ENCODE peak calls at places on chromosomes 1 and 21, in eight cellular contexts. One of them, this sample, is unnamed.

GRCh38 chr1:204448321-204448964 is 36.8 kb upstream of the PPP1R15B start:
- DNase-seq in cerebellum: no peak
- DNase-seq in RWPE1: peak; percentile 78
- DNase-seq in stimulated activated CD8-positive, alpha-beta memory T cell treated with anti-CD3 and anti-CD28 coated beads, Interleukin-2, amount 100 ng/mL, for 1 hour: no peak
- DNase-seq in kidney tubule cell: peak; percentile 75
- DNase-seq in T-cell: no peak
- DNase-seq in GM20000: no peak
- DNase-seq in ACHN: no peak
- DNase-seq in this sample: peak; percentile 52

GRCh38 chr21:45986316-45987051 is 4.9 kb downstream of the COL6A1 start:
- DNase-seq in GM20000: no peak
- DNase-seq in kidney tubule cell: no peak
- DNase-seq in RWPE1: no peak
- DNase-seq in T-cell: no peak
- DNase-seq in cerebellum: no peak
- DNase-seq in ACHN: no peak
- DNase-seq in stimulated activated CD8-positive, alpha-beta memory T cell treated with anti-CD3 and anti-CD28 coated beads, Interleukin-2, amount 100 ng/mL, for 1 hour: no peak
- DNase-seq in this sample: no peak

GRCh38 chr1:48761986-48762385 is 14.7 kb downstream of the BEND5 start:
- DNase-seq in RWPE1: no peak
- DNase-seq in cerebellum: no peak
- DNase-seq in kidney tubule cell: no peak
- DNase-seq in stimulated activated CD8-positive, alpha-beta memory T cell treated with anti-CD3 and anti-CD28 coated beads, Interleukin-2, amount 100 ng/mL, for 1 hour: no peak
- DNase-seq in ACHN: no peak
- DNase-seq in T-cell: no peak
- DNase-seq in GM20000: no peak
- DNase-seq in this sample: no peak

GRCh38 chr1:90405726-90406125 is 311.4 kb downstream of the BARHL2 start:
- DNase-seq in RWPE1: peak; percentile 49
- DNase-seq in T-cell: no peak
- DNase-seq in stimulated activated CD8-positive, alpha-beta memory T cell treated with anti-CD3 and anti-CD28 coated beads, Interleukin-2, amount 100 ng/mL, for 1 hour: no peak
- DNase-seq in kidney tubule cell: no peak
- DNase-seq in GM20000: no peak
- DNase-seq in ACHN: no peak
- DNase-seq in cerebellum: no peak
- DNase-seq in this sample: no peak

GRCh38 chr1:68332041-68332440 is 99.7 kb upstream of the WLS start:
- DNase-seq in stimulated activated CD8-positive, alpha-beta memory T cell treated with anti-CD3 and anti-CD28 coated beads, Interleukin-2, amount 100 ng/mL, for 1 hour: no peak
- DNase-seq in ACHN: no peak
- DNase-seq in kidney tubule cell: no peak
- DNase-seq in RWPE1: no peak
- DNase-seq in cerebellum: no peak
- DNase-seq in T-cell: no peak
- DNase-seq in GM20000: no peak
- DNase-seq in this sample: no peak

GRCh38 chr1:155979525-155980343 is 1.4 kb upstream of the ARHGEF2 start:
- DNase-seq in stimulated activated CD8-positive, alpha-beta memory T cell treated with anti-CD3 and anti-CD28 coated beads, Interleukin-2, amount 100 ng/mL, for 1 hour: no peak
- DNase-seq in T-cell: no peak
- DNase-seq in RWPE1: no peak
- DNase-seq in kidney tubule cell: peak; percentile 21
- DNase-seq in GM20000: no peak
- DNase-seq in ACHN: peak; percentile 38
- DNase-seq in cerebellum: peak; percentile 39
- DNase-seq in this sample: peak; percentile 19

GRCh38 chr1:26692793-26693490 is 2.9 kb upstream of the ARID1A start:
- DNase-seq in kidney tubule cell: peak; percentile 98
- DNase-seq in stimulated activated CD8-positive, alpha-beta memory T cell treated with anti-CD3 and anti-CD28 coated beads, Interleukin-2, amount 100 ng/mL, for 1 hour: peak; percentile 69
- DNase-seq in ACHN: peak; percentile 96
- DNase-seq in cerebellum: peak; percentile 94
- DNase-seq in T-cell: peak; percentile 83
- DNase-seq in GM20000: peak; percentile 87
- DNase-seq in RWPE1: peak; percentile 87
- DNase-seq in this sample: peak; percentile 100

GRCh38 chr1:179310271-179310670 is 16.7 kb downstream of the SOAT1 start:
- DNase-seq in RWPE1: peak; percentile 27
- DNase-seq in stimulated activated CD8-positive, alpha-beta memory T cell treated with anti-CD3 and anti-CD28 coated beads, Interleukin-2, amount 100 ng/mL, for 1 hour: no peak
- DNase-seq in GM20000: no peak
- DNase-seq in T-cell: no peak
- DNase-seq in kidney tubule cell: no peak
- DNase-seq in cerebellum: no peak
- DNase-seq in ACHN: peak; percentile 62
- DNase-seq in this sample: no peak

GRCh38 chr21:45499970-45500575 is 42.2 kb downstream of the SLC19A1 start:
- DNase-seq in ACHN: no peak
- DNase-seq in RWPE1: no peak
- DNase-seq in GM20000: no peak
- DNase-seq in T-cell: no peak
- DNase-seq in stimulated activated CD8-positive, alpha-beta memory T cell treated with anti-CD3 and anti-CD28 coated beads, Interleukin-2, amount 100 ng/mL, for 1 hour: no peak
- DNase-seq in cerebellum: no peak
- DNase-seq in kidney tubule cell: no peak
- DNase-seq in this sample: no peak

GRCh38 chr1:178192686-178193085 is 98.8 kb downstream of the RASAL2 start:
- DNase-seq in cerebellum: no peak
- DNase-seq in RWPE1: peak; percentile 62
- DNase-seq in T-cell: no peak
- DNase-seq in kidney tubule cell: peak; percentile 92
- DNase-seq in stimulated activated CD8-positive, alpha-beta memory T cell treated with anti-CD3 and anti-CD28 coated beads, Interleukin-2, amount 100 ng/mL, for 1 hour: no peak
- DNase-seq in ACHN: peak; percentile 69
- DNase-seq in GM20000: no peak
- DNase-seq in this sample: peak; percentile 4

GRCh38 chr1:206551985-206552325 is 44.6 kb downstream of the RASSF5 start:
- DNase-seq in ACHN: no peak
- DNase-seq in GM20000: no peak
- DNase-seq in cerebellum: no peak
- DNase-seq in T-cell: peak; percentile 85
- DNase-seq in kidney tubule cell: no peak
- DNase-seq in RWPE1: no peak
- DNase-seq in stimulated activated CD8-positive, alpha-beta memory T cell treated with anti-CD3 and anti-CD28 coated beads, Interleukin-2, amount 100 ng/mL, for 1 hour: peak; percentile 39
- DNase-seq in this sample: no peak

GRCh38 chr1:85047472-85048295 is 616 bp downstream of the MCOLN3 start:
- DNase-seq in GM20000: peak; percentile 62
- DNase-seq in RWPE1: peak; percentile 13
- DNase-seq in ACHN: no peak
- DNase-seq in kidney tubule cell: peak; percentile 13
- DNase-seq in stimulated activated CD8-positive, alpha-beta memory T cell treated with anti-CD3 and anti-CD28 coated beads, Interleukin-2, amount 100 ng/mL, for 1 hour: no peak
- DNase-seq in T-cell: no peak
- DNase-seq in cerebellum: no peak
- DNase-seq in this sample: peak; percentile 65

GRCh38 chr1:204506969-204507316 is 9.3 kb upstream of the MDM4 start:
- DNase-seq in kidney tubule cell: peak; percentile 91
- DNase-seq in cerebellum: peak; percentile 75
- DNase-seq in GM20000: peak; percentile 54
- DNase-seq in RWPE1: peak; percentile 74
- DNase-seq in T-cell: peak; percentile 86
- DNase-seq in ACHN: peak; percentile 94
- DNase-seq in stimulated activated CD8-positive, alpha-beta memory T cell treated with anti-CD3 and anti-CD28 coated beads, Interleukin-2, amount 100 ng/mL, for 1 hour: peak; percentile 78
- DNase-seq in this sample: peak; percentile 96

GRCh38 chr1:233523047-233523446 is 90.9 kb upstream of the KCNK1 start:
- DNase-seq in RWPE1: no peak
- DNase-seq in cerebellum: no peak
- DNase-seq in T-cell: no peak
- DNase-seq in ACHN: no peak
- DNase-seq in stimulated activated CD8-positive, alpha-beta memory T cell treated with anti-CD3 and anti-CD28 coated beads, Interleukin-2, amount 100 ng/mL, for 1 hour: no peak
- DNase-seq in GM20000: no peak
- DNase-seq in kidney tubule cell: no peak
- DNase-seq in this sample: no peak

GRCh38 chr1:50796277-50796676 is 163.8 kb downstream of the FAF1 start:
- DNase-seq in stimulated activated CD8-positive, alpha-beta memory T cell treated with anti-CD3 and anti-CD28 coated beads, Interleukin-2, amount 100 ng/mL, for 1 hour: no peak
- DNase-seq in cerebellum: no peak
- DNase-seq in kidney tubule cell: no peak
- DNase-seq in ACHN: no peak
- DNase-seq in GM20000: no peak
- DNase-seq in RWPE1: no peak
- DNase-seq in T-cell: no peak
- DNase-seq in this sample: no peak

GRCh38 chr21:36725793-36726386 is 27.0 kb downstream of the SIM2 start:
- DNase-seq in T-cell: no peak
- DNase-seq in stimulated activated CD8-positive, alpha-beta memory T cell treated with anti-CD3 and anti-CD28 coated beads, Interleukin-2, amount 100 ng/mL, for 1 hour: no peak
- DNase-seq in cerebellum: no peak
- DNase-seq in kidney tubule cell: no peak
- DNase-seq in ACHN: no peak
- DNase-seq in GM20000: no peak
- DNase-seq in RWPE1: no peak
- DNase-seq in this sample: no peak

GRCh38 chr1:194684636-194685035 is 1498.2 kb upstream of the B3GALT2 start:
- DNase-seq in ACHN: no peak
- DNase-seq in RWPE1: no peak
- DNase-seq in stimulated activated CD8-positive, alpha-beta memory T cell treated with anti-CD3 and anti-CD28 coated beads, Interleukin-2, amount 100 ng/mL, for 1 hour: no peak
- DNase-seq in GM20000: no peak
- DNase-seq in cerebellum: no peak
- DNase-seq in kidney tubule cell: no peak
- DNase-seq in T-cell: no peak
- DNase-seq in this sample: no peak

GRCh38 chr1:167328762-167329483 is 108.2 kb downstream of the POU2F1 start:
- DNase-seq in RWPE1: no peak
- DNase-seq in stimulated activated CD8-positive, alpha-beta memory T cell treated with anti-CD3 and anti-CD28 coated beads, Interleukin-2, amount 100 ng/mL, for 1 hour: no peak
- DNase-seq in GM20000: peak; percentile 54
- DNase-seq in T-cell: no peak
- DNase-seq in kidney tubule cell: no peak
- DNase-seq in cerebellum: no peak
- DNase-seq in ACHN: no peak
- DNase-seq in this sample: no peak

GRCh38 chr1:26067432-26067911 is at the start of gene TRIM63:
- DNase-seq in GM20000: no peak
- DNase-seq in ACHN: no peak
- DNase-seq in RWPE1: no peak
- DNase-seq in cerebellum: no peak
- DNase-seq in stimulated activated CD8-positive, alpha-beta memory T cell treated with anti-CD3 and anti-CD28 coated beads, Interleukin-2, amount 100 ng/mL, for 1 hour: no peak
- DNase-seq in T-cell: no peak
- DNase-seq in kidney tubule cell: no peak
- DNase-seq in this sample: no peak

GRCh38 chr1:231172411-231172810 is 10.6 kb downstream of the TRIM67 start:
- DNase-seq in stimulated activated CD8-positive, alpha-beta memory T cell treated with anti-CD3 and anti-CD28 coated beads, Interleukin-2, amount 100 ng/mL, for 1 hour: no peak
- DNase-seq in RWPE1: no peak
- DNase-seq in T-cell: no peak
- DNase-seq in cerebellum: peak; percentile 89
- DNase-seq in kidney tubule cell: no peak
- DNase-seq in ACHN: no peak
- DNase-seq in GM20000: no peak
- DNase-seq in this sample: peak; percentile 77

GRCh38 chr1:19512545-19512944 is 27.2 kb upstream of the CAPZB start:
- DNase-seq in T-cell: no peak
- DNase-seq in RWPE1: no peak
- DNase-seq in GM20000: no peak
- DNase-seq in ACHN: no peak
- DNase-seq in stimulated activated CD8-positive, alpha-beta memory T cell treated with anti-CD3 and anti-CD28 coated beads, Interleukin-2, amount 100 ng/mL, for 1 hour: no peak
- DNase-seq in kidney tubule cell: peak; percentile 35
- DNase-seq in cerebellum: no peak
- DNase-seq in this sample: no peak

GRCh38 chr1:116289219-116289618 is 83.8 kb upstream of the ATP1A1 start:
- DNase-seq in ACHN: no peak
- DNase-seq in T-cell: no peak
- DNase-seq in GM20000: no peak
- DNase-seq in kidney tubule cell: no peak
- DNase-seq in RWPE1: no peak
- DNase-seq in stimulated activated CD8-positive, alpha-beta memory T cell treated with anti-CD3 and anti-CD28 coated beads, Interleukin-2, amount 100 ng/mL, for 1 hour: no peak
- DNase-seq in cerebellum: no peak
- DNase-seq in this sample: no peak

GRCh38 chr1:221670081-221670480 is 71.8 kb downstream of the DUSP10 start:
- DNase-seq in T-cell: no peak
- DNase-seq in cerebellum: no peak
- DNase-seq in kidney tubule cell: peak; percentile 17
- DNase-seq in GM20000: no peak
- DNase-seq in ACHN: no peak
- DNase-seq in stimulated activated CD8-positive, alpha-beta memory T cell treated with anti-CD3 and anti-CD28 coated beads, Interleukin-2, amount 100 ng/mL, for 1 hour: no peak
- DNase-seq in RWPE1: no peak
- DNase-seq in this sample: no peak

GRCh38 chr1:153647375-153647714 is 11.2 kb upstream of the SNAPIN start:
- DNase-seq in T-cell: no peak
- DNase-seq in ACHN: no peak
- DNase-seq in GM20000: no peak
- DNase-seq in cerebellum: no peak
- DNase-seq in RWPE1: no peak
- DNase-seq in kidney tubule cell: peak; percentile 13
- DNase-seq in stimulated activated CD8-positive, alpha-beta memory T cell treated with anti-CD3 and anti-CD28 coated beads, Interleukin-2, amount 100 ng/mL, for 1 hour: no peak
- DNase-seq in this sample: peak; percentile 39

GRCh38 chr1:227170361-227171166 is 147.7 kb downstream of the CDC42BPA start:
- DNase-seq in ACHN: no peak
- DNase-seq in stimulated activated CD8-positive, alpha-beta memory T cell treated with anti-CD3 and anti-CD28 coated beads, Interleukin-2, amount 100 ng/mL, for 1 hour: no peak
- DNase-seq in RWPE1: no peak
- DNase-seq in T-cell: no peak
- DNase-seq in cerebellum: no peak
- DNase-seq in GM20000: no peak
- DNase-seq in kidney tubule cell: no peak
- DNase-seq in this sample: no peak